ENCODE peak calls at places on chromosomes 1 and 21, in four cellular contexts. U is WERI-Rb-1, G is coronary artery, I is psoas muscle. E is an unnamed sample.

GRCh38 chr1:47710075-47711071 is 272.5 kb downstream of the FOXD2 start:
- DNase-seq in U (peak), G (peak), I (peak), E (no peak)

GRCh38 chr21:31343680-31344480 is at the start of gene TIAM1:
- DNase-seq in U (no peak), G (peak), I (peak), E (no peak)

GRCh38 chr1:41482001-41482765 is 2.3 kb downstream of the EDN2 start:
- DNase-seq in U (no peak), G (no peak), I (peak), E (no peak)

GRCh38 chr1:7300893-7301292 is 470.2 kb upstream of the VAMP3 start:
- DNase-seq in U (no peak), G (no peak), I (no peak), E (peak)

GRCh38 chr1:59150537-59151386 is 146.1 kb upstream of the FGGY start:
- DNase-seq in U (peak), G (peak), I (peak), E (peak)

GRCh38 chr1:99603699-99604595 is 42.0 kb upstream of the PALMD start:
- DNase-seq in U (no peak), G (no peak), I (no peak), E (no peak)

GRCh38 chr1:154463512-154463990 is 38.5 kb upstream of the TDRD10 start:
- DNase-seq in U (no peak), G (peak), I (no peak), E (no peak)

GRCh38 chr21:45017376-45017960 is 56.9 kb upstream of the ADARB1 start:
- DNase-seq in U (no peak), G (no peak), I (peak), E (no peak)

GRCh38 chr1:9279172-9279840 is 13.4 kb upstream of the SPSB1 start:
- DNase-seq in U (no peak), G (no peak), I (peak), E (no peak)

GRCh38 chr1:228007801-228008341 is 1.1 kb downstream of the WNT3A start:
- DNase-seq in U (no peak), G (no peak), I (peak), E (no peak)

GRCh38 chr1:228006034-228006792 is 585 bp upstream of the WNT3A start:
- DNase-seq in U (no peak), G (peak), I (peak), E (no peak)

GRCh38 chr1:228007054-228007800 is 429 bp downstream of the WNT3A start:
- DNase-seq in U (no peak), G (peak), I (peak), E (no peak)

GRCh38 chr1:228005511-228006033 is 1.2 kb upstream of the WNT3A start:
- DNase-seq in U (no peak), G (peak), I (peak), E (no peak)

GRCh38 chr1:228006793-228007053 is at the start of gene WNT3A:
- DNase-seq in U (no peak), G (no peak), I (no peak), E (no peak)
- H3K4me3 ChIP-seq in U (peak), G (peak), I (peak), E (no peak)

GRCh38 chr21:41582298-41582840 is 74.4 kb upstream of the TMPRSS2 start:
- DNase-seq in U (no peak), G (no peak), I (no peak), E (no peak)
- TF ChIP-seq CTCF in U (no peak), G (no peak), I (no peak), E (no peak)

DNA sequence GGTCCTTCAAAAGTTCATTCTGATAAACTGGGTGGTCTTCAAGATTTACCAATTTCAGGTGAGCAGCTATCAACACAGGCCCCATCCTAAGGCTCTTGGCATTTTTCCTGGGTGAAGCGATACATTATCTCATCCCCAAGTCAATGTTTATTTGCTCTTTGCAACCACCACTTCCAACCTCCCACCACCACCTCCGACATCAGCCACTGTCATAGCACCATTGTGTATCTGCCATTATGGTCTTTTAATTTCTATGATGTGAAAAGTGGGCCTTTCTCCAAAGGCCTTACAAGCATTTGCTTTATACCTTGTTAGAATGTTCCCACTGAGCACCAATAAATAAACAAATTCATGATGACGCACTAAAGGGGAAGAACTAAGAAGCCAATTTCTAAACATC is 47.2 kb downstream of the TBX15 start:
- DNase-seq in U (no peak), G (no peak), I (no peak), E (no peak)
- H3K4me3 ChIP-seq in U (no peak), G (no peak), I (no peak), E (no peak)

DNA sequence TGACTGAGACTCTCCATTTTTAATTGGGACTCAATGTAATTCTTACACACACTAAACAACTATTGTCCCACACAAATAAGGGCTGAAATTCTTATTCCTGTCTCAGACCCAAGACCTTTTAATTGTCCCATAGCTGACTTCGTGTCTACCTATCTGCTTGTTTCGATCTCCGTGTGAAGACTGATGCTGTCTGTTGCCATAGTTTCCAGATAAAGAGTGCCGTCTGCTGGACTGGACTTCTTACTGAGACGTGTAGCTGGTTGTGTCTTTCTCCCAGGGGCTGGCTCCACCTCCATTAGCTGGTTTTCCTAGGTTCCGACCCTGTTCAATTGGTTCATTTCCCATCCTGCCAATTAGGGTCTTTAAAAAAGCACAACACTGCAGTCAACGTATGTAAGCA is 235.3 kb upstream of the PLXNA2 start:
- DNase-seq in U (no peak), G (no peak), I (no peak), E (no peak)
- TF ChIP-seq CTCF in U (no peak), G (no peak), I (no peak), E (no peak)

GRCh38 chr1:26959270-26959669 is 998 bp downstream of the KDF1 start:
- DNase-seq in U (no peak), G (no peak), I (no peak), E (no peak)
- H3K4me3 ChIP-seq in U (peak), G (peak), I (no peak), E (no peak)